ENCODE peak calls at places on chromosomes 16 and 17, in five cellular contexts. L is brain microvascular endothelial cell, A is osteoblast, S is breast epithelium, Q is fibroblast of lung. E is an unnamed sample.

GRCh38 chr16:77782694-77783093 is 5.7 kb upstream of the VAT1L start:
- DNase-seq in L (no peak), A (no peak), S (no peak), Q (peak; percentile 48), E (no peak)

GRCh38 chr16:15572329-15573001 is 70.5 kb downstream of the MARF1 start:
- DNase-seq in L (no peak), A (peak; percentile 89), S (no peak), Q (peak; percentile 89), E (no peak)

GRCh38 chr17:29163563-29163962 is 16.6 kb downstream of the MYO18A start:
- DNase-seq in L (no peak), A (peak; percentile 86), S (no peak), Q (no peak), E (no peak)

GRCh38 chr16:48082516-48082915 is 73.3 kb downstream of the ABCC12 start:
- DNase-seq in L (peak; percentile 24), A (peak; percentile 74), S (no peak), Q (peak; percentile 21), E (no peak)

GRCh38 chr17:61389670-61390478 is 9.8 kb upstream of the TBX2 start:
- DNase-seq in L (no peak), A (peak; percentile 98), S (no peak), Q (peak; percentile 68), E (no peak)

GRCh38 chr17:78838574-78839005 is 2.0 kb downstream of the USP36 start:
- DNase-seq in L (no peak), A (no peak), S (no peak), Q (no peak), E (no peak)

GRCh38 chr16:10752843-10753523 is 9.3 kb downstream of the NUBP1 start:
- DNase-seq in L (no peak), A (no peak), S (no peak), Q (no peak), E (peak; percentile 48)

GRCh38 chr16:46768809-46769208 is 20.7 kb upstream of the MYLK3 start:
- DNase-seq in L (no peak), A (no peak), S (no peak), Q (no peak), E (peak; percentile 31)

DNA sequence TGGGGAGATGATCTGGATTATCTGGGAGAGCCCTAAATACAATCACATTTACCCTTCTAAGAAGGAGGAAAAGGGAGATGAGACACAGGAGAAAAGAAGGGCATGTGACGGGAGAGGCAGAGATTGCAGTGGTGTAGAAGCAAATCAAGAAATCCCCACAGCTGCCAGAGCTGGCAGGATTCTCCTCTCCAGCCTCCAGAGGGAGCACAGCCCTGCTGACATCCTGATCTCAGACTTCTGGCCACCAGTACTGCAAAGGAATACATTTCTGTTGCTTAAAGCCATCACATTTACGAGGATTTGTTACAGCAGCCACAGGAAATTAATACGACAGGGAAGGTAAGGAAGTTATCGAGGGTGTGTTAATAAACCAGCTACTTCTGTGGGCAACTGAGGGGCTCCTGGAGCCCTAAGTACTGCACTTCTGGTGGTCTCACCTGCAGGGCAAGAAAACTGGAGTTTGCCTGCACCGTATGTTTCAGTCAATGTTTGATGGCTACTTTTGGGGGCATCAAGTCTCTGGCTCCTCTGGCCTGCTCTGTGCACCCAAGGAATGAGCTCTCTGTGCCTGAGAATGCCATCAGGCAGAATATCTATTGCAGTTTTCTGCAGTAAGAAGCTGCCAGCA is 22.9 kb upstream of the CDH13 start:
- DNase-seq in L (peak; percentile 59), A (peak; percentile 85), S (peak; percentile 26), Q (peak; percentile 75), E (peak; percentile 25)
- TF ChIP-seq CTCF in L (peak; percentile 93), A (peak; percentile 71), S (peak; percentile 34), Q (peak; percentile 90), E (peak; percentile 71)

GRCh38 chr16:72317378-72317777 is 145.4 kb upstream of the PMFBP1 start:
- DNase-seq in L (no peak), A (peak; percentile 53), S (no peak), Q (peak; percentile 93), E (no peak)
- H3K4me3 ChIP-seq in L (no peak overlapping the region), A (no peak overlapping the region), S (no peak overlapping the region), Q (no peak overlapping the region), E (no peak overlapping the region)

GRCh38 chr16:527015-527903 is at the start of gene CAPN15:
- DNase-seq in L (peak; percentile 69), A (peak; percentile 99), S (peak; percentile 82), Q (peak; percentile 86), E (peak; percentile 95)
- TF ChIP-seq CTCF in L (no peak), A (no peak), S (peak; percentile 62), Q (no peak), E (no peak)

DNA sequence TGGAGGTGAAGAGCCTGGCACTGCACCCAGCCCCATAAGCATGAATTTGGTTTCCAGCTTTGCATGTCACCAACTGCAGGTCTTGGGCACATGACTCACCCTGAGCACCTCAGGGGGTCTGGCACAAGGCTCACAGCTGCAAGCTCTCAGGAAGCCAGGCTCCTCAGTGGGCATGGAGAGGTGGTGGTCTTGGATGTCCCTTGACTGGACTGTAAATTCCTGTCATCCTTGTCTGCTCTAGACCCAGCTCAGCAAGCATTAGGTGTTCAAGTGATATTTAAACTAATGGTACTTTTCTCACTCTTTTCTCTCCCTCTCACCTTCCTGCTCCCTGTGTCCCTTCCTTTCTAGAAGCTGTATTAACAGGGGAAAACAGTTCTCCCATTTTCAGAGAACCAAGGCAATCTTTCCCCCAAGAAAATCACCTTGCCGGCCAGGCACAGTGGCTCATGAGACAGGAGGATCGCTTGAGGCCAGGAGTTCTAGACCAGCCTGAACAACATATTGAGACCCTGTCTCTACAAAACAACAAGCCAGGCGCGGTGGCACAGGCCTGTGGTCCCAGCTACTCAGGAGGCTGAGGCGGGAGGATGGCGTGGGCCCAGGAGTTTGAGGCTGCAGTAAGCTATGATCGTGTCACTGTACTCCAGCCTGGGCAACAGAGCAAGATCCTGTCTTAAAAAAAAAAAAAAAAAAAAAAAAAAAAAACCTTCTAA is 5.1 kb upstream of the KIFC3 start:
- DNase-seq in L (no peak), A (no peak), S (no peak), Q (no peak), E (no peak)
- H3K4me3 ChIP-seq in L (no peak overlapping the region), A (no peak overlapping the region), S (no peak overlapping the region), Q (no peak overlapping the region), E (no peak overlapping the region)

DNA sequence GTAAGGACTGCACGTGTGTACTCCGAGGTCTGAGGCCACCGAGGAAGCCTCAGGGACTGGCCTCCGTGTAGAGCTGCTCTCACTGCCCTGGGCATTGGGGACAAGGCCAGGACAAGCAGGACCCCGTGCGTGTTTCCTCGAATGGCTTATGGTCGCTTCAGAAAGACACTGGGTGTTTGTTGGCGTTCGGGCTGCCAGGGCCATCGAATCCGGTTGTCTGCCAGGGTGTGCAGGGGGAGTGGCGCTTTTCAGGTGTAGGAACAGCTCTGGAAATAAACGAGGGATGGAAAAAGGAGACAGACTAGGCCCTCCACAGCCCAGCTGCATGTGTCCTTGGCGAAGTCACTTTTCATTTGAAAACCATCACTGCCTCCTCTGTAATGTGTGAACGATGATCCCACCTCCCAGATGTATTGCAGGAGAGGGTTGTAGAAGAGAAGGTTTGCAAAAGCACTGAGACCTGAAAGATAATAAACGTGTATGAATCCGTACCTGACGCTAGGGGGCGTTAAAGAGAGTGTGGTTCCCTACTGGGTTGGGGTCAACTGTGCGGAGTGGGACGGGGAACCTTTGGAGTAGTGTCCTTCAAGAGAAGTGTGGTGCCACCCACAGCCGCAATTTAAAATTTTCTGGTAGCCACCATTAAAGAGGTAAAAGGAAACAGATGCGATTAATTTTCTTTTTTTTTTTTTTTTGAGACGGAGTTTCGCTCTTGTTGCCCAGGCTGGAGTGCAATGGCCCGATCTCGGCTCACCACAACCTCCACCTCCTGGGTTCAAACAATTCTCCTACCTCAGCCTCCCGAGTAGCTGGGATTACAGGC is 2.1 kb upstream of the ZSCAN10 start:
- DNase-seq in L (no peak), A (peak; percentile 85), S (no peak), Q (peak; percentile 24), E (peak; percentile 30)
- TF ChIP-seq CTCF in L (peak; percentile 65), A (peak; percentile 60), S (peak; percentile 23), Q (peak; percentile 61), E (peak; percentile 34)

GRCh38 chr17:40547079-40547784 is 18.0 kb downstream of the CCR7 start:
- DNase-seq in L (no peak), A (no peak), S (peak; percentile 88), Q (no peak), E (no peak)
- H3K4me3 ChIP-seq in L (no peak overlapping the region), A (no peak overlapping the region), S (no peak overlapping the region), Q (no peak overlapping the region), E (no peak overlapping the region)

DNA sequence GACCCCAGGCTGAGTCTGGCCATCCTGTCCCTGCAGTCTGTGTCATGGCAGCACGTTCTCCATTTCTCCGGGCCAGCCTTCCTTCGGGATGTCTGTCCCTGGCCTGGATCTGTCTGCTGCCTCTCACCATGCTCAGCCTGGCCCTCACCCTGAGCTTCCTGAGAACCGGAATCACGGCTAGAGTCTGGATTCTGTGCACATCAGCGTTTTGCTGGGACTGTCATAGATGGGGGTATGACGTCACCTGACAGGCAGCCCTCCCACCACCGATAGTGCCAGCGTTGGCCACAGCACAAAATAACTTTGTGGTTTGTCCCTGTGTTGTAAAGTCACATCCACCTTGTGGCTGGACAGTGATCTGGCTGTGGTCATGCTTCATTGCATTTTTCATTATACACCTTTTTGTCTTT is 59.2 kb downstream of the B9D1 start:
- DNase-seq in L (no peak), A (no peak), S (no peak), Q (no peak), E (peak; percentile 18)
- TF ChIP-seq CTCF in L (no peak), A (no peak), S (no peak), Q (no peak), E (no peak)

GRCh38 chr16:3189869-3190268 is 1.9 kb downstream of the OR1F1 start:
- DNase-seq in L (no peak), A (no peak), S (no peak), Q (no peak), E (no peak)
- H3K4me3 ChIP-seq in L (peak overlapping the region; percentile 68), A (peak overlapping the region; percentile 79), S (no peak overlapping the region), Q (peak overlapping the region; percentile 64), E (no peak overlapping the region)

GRCh38 chr17:45667591-45668171 is 116.4 kb upstream of the CRHR1 start:
- DNase-seq in L (no peak), A (no peak), S (no peak), Q (no peak), E (no peak)

GRCh38 chr17:45666641-45667040 is 117.5 kb upstream of the CRHR1 start:
- DNase-seq in L (no peak), A (no peak), S (no peak), Q (no peak), E (no peak)

GRCh38 chr17:45668316-45668715 is 115.8 kb upstream of the CRHR1 start:
- DNase-seq in L (no peak), A (no peak), S (no peak), Q (no peak), E (no peak)

GRCh38 chr17:45663772-45664171 is 120.3 kb upstream of the CRHR1 start:
- DNase-seq in L (no peak), A (peak; percentile 36), S (no peak), Q (no peak), E (no peak)

GRCh38 chr17:45666046-45666600 is 118.0 kb upstream of the CRHR1 start:
- DNase-seq in L (no peak), A (peak; percentile 19), S (no peak), Q (no peak), E (no peak)
- TF ChIP-seq CTCF in L (peak; percentile 15), A (peak; percentile 8), S (no peak), Q (no peak), E (no peak)

E was measured in psoas muscle.